ENCODE peak calls at places on chromosomes 6 and 20, in six cellular contexts. Q, V, Y, M, P and K are unnamed samples. For H3K36me3, the result is how much of the 10 kb centered on the place peaks cover.

GRCh38 chr20:38250607-38251006 is 9.9 kb downstream of the KIAA1755 start:
- DNase-seq in Y (no peak), P (no peak), M (no peak), V (no peak), Q (no peak), K (no peak)

GRCh38 chr20:1415667-1416468 is 23.0 kb upstream of the FKBP1A start:
- DNase-seq in V (peak), P (peak), M (peak), Q (no peak), Y (no peak), K (peak)

GRCh38 chr6:56869346-56869745 is 85.6 kb upstream of the BEND6 start:
- DNase-seq in P (no peak), Y (no peak), Q (no peak), M (no peak), V (no peak), K (no peak)

GRCh38 chr6:53630533-53631269 is 34.9 kb downstream of the KLHL31 start:
- DNase-seq in Q (no peak), M (no peak), V (no peak), P (no peak), Y (no peak), K (no peak)

GRCh38 chr6:126524927-126525326 is 185.0 kb downstream of the CENPW start:
- DNase-seq in P (no peak), V (no peak), Y (no peak), M (no peak), Q (no peak), K (no peak)

GRCh38 chr20:37984018-37984785 is 49.1 kb downstream of the TTI1 start:
- DNase-seq in P (no peak), Q (peak), V (no peak), M (no peak), Y (no peak), K (no peak)

GRCh38 chr20:34549291-34549928 is 9.1 kb upstream of the MAP1LC3A start:
- DNase-seq in P (peak), Y (peak), M (no peak), V (peak), Q (peak), K (no peak)

GRCh38 chr6:10397756-10398438 is 17.0 kb downstream of the TFAP2A start:
- DNase-seq in P (no peak), Q (no peak), V (no peak), Y (no peak), M (no peak), K (no peak)

GRCh38 chr20:23062632-23063031 is 13.2 kb upstream of the THBD start:
- DNase-seq in Q (no peak), P (no peak), M (no peak), V (no peak), Y (no peak), K (no peak)

DNA sequence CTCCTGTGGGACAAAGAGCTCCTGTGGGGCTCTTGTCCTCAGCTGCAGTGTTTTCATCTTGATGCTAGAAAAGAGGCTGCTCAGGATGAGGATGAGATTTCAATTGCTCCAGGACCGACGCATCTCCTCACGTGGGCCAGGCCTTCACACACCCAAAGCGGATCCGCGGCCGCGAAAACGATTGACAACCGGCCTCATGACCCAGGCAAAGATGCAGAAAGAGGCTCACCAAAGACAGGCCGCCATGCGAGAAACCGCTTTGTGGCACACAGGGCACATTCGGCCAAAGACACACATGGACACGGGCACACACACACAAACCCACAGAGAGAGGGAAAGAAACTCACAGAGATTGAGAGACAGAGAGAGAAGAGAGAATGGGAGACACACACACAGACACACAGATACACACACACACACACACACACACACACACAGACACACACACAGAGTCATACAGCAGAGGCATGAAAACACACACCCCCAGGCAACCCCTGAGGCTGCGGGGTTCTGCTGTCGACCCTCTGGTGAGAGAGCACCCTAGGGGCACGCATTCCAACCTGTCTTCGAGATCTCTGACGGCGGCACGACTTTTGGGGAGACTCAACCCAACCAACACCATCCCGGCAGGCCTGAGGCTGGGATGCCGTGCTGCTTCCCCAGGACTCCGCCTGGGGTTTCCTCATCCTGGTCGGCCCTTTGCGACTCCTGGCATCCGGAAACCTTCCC is 168.5 kb upstream of the ZNF337 start:
- DNase-seq in M (no peak), P (no peak), Q (no peak), Y (no peak), V (no peak), K (no peak)
- H3K4me3 ChIP-seq in M (peak), P (peak), Q (peak), Y (peak), V (peak), K (peak)

GRCh38 chr20:17961600-17961965 is 7.0 kb downstream of the SNX5 start:
- DNase-seq in Q (no peak), Y (no peak), M (no peak), V (peak), P (no peak), K (no peak)
- H3K36me3 ChIP-seq in Q (under half), Y (under half), M (under half), V (under half), P (under half), K (under half)

GRCh38 chr6:109477725-109478124 is 5.3 kb downstream of the ZBTB24 start:
- DNase-seq in V (no peak), M (no peak), P (no peak), Q (no peak), Y (no peak), K (no peak)

GRCh38 chr6:109477184-109477583 is 5.8 kb downstream of the ZBTB24 start:
- DNase-seq in Y (no peak), Q (no peak), M (no peak), P (no peak), V (no peak), K (no peak)

GRCh38 chr6:109475625-109476024 is 7.4 kb downstream of the ZBTB24 start:
- DNase-seq in Q (no peak), P (no peak), M (no peak), V (no peak), Y (no peak), K (no peak)

GRCh38 chr6:109478848-109479624 is 4.0 kb downstream of the ZBTB24 start:
- DNase-seq in V (peak), M (no peak), P (no peak), Q (no peak), Y (no peak), K (no peak)

DNA sequence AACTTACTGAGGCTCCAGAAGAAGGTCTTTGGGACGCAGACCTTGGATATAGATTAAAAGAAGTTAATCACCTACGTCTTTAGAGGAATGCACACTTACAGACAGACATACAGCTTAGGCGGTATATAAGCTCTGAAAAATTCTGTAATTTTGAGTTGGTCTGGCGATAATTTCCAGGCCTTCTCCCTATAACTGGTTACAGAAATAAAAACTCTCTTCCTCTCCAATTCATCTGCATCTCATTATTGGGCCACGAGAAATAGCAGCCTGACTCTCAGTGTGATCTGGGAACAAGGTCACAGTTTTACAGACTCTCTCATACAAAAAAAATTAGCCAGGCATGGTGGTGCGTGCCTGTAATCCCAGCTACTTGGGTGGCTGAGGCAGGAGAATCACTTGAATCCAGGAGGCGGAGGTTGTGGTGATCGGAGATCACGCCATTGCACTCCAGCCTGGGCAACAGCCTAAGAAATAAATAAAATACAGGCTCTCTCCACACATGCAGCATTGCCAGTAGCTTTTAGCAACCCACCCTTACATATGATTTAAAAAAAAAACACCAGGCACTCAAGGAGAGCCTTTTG is 4.7 kb downstream of the ZBTB24 start:
- DNase-seq in M (no peak), P (no peak), Y (no peak), V (peak), Q (no peak), K (no peak)
- H3K4me3 ChIP-seq in M (no peak), P (peak), Y (no peak), V (peak), Q (no peak), K (no peak)

GRCh38 chr20:13809373-13809772 is 24.5 kb downstream of the NDUFAF5 start:
- DNase-seq in M (no peak), Q (no peak), Y (no peak), P (no peak), V (no peak), K (no peak)
- H3K36me3 ChIP-seq in M (half or more), Q (half or more), Y (under half), P (under half), V (under half), K (half or more)